ENCODE peak calls at places on chromosome 4, in eight cellular contexts. L, J, O, D, Z, W, Y and X are unnamed samples.

GRCh38 chr4:146545102-146545501 is 23.4 kb upstream of the SLC10A7 start:
- DNase-seq in L (no peak), J (no peak), O (peak; percentile 27), D (no peak), Z (peak; percentile 54), W (no peak), Y (no peak), X (peak; percentile 54)

GRCh38 chr4:122764808-122765189 is 32.3 kb downstream of the BBS12 start:
- DNase-seq in L (no peak), J (no peak), O (no peak), D (no peak), Z (no peak), W (no peak), Y (no peak), X (no peak)

GRCh38 chr4:101102114-101102752 is 245.1 kb downstream of the PPP3CA start:
- DNase-seq in L (peak; percentile 42), J (peak; percentile 55), O (no peak), D (peak; percentile 20), Z (no peak), W (no peak), Y (no peak), X (no peak)

GRCh38 chr4:139234258-139234657 is 45.8 kb downstream of the MGARP start:
- DNase-seq in L (no peak), J (no peak), O (no peak), D (no peak), Z (no peak), W (no peak), Y (no peak), X (no peak)

GRCh38 chr4:147447820-147448219 is 33.1 kb upstream of the EDNRA start:
- DNase-seq in L (no peak), J (no peak), O (no peak), D (no peak), Z (no peak), W (no peak), Y (no peak), X (no peak)

GRCh38 chr4:65391382-65391781 is 278.9 kb downstream of the EPHA5 start:
- DNase-seq in L (no peak), J (no peak), O (no peak), D (no peak), Z (no peak), W (no peak), Y (no peak), X (no peak)

GRCh38 chr4:139934786-139935330 is 219.1 kb downstream of the MAML3 start:
- DNase-seq in L (no peak), J (no peak), O (no peak), D (no peak), Z (no peak), W (no peak), Y (no peak), X (no peak)

GRCh38 chr4:126701756-126702155 is 931.0 kb upstream of the INTU start:
- DNase-seq in L (no peak), J (no peak), O (no peak), D (no peak), Z (no peak), W (no peak), Y (no peak), X (no peak)

GRCh38 chr4:7066493-7066892 is 1.4 kb downstream of the GRPEL1 start:
- DNase-seq in L (no peak), J (no peak), O (no peak), D (peak; percentile 5), Z (no peak), W (peak; percentile 31), Y (no peak), X (no peak)

GRCh38 chr4:1401409-1402020 is 4.7 kb downstream of the NKX1-1 start:
- DNase-seq in L (peak; percentile 15), J (no peak), O (no peak), D (no peak), Z (no peak), W (peak; percentile 40), Y (peak; percentile 17), X (no peak)

GRCh38 chr4:92091335-92091734 is 212.4 kb upstream of the GRID2 start:
- DNase-seq in L (no peak), J (no peak), O (peak; percentile 5), D (no peak), Z (peak; percentile 55), W (no peak), Y (no peak), X (peak; percentile 35)

GRCh38 chr4:17286737-17287460 is 225.0 kb downstream of the QDPR start:
- DNase-seq in L (no peak), J (no peak), O (no peak), D (no peak), Z (no peak), W (no peak), Y (no peak), X (no peak)

GRCh38 chr4:122747883-122748282 is 15.4 kb downstream of the BBS12 start:
- DNase-seq in L (no peak), J (no peak), O (no peak), D (no peak), Z (no peak), W (no peak), Y (no peak), X (no peak)

GRCh38 chr4:186189656-186190055 is 1.7 kb upstream of the CYP4V2 start:
- DNase-seq in L (no peak), J (no peak), O (peak; percentile 13), D (no peak), Z (no peak), W (no peak), Y (no peak), X (no peak)
- H3K4me1 ChIP-seq in L (peaks cover 12% of the 10 kb centered on the region), J (peaks cover 9% of the 10 kb centered on the region), O (peaks cover 27% of the 10 kb centered on the region), D (peaks cover 26% of the 10 kb centered on the region), Z (peaks cover 14% of the 10 kb centered on the region), W (peaks cover 17% of the 10 kb centered on the region), Y (peaks cover 13% of the 10 kb centered on the region), X (peaks cover 2% of the 10 kb centered on the region)

GRCh38 chr4:158172558-158173258 is at the start of gene GASK1B:
- DNase-seq in L (no peak), J (peak; percentile 50), O (peak; percentile 29), D (peak; percentile 50), Z (peak; percentile 59), W (no peak), Y (no peak), X (peak; percentile 11)
- H3K4me3 ChIP-seq in L (peak within 1 kb of the TSS; percentile 53), J (peak within 1 kb of the TSS; percentile 57), O (no peak within 1 kb of the TSS), D (no peak within 1 kb of the TSS), Z (peak within 1 kb of the TSS; percentile 28), W (peak within 1 kb of the TSS; percentile 52), Y (peak within 1 kb of the TSS; percentile 13), X (no peak within 1 kb of the TSS)

GRCh38 chr4:153160856-153161598 is 43.2 kb upstream of the TRIM2 start:
- DNase-seq in L (no peak), J (no peak), O (no peak), D (no peak), Z (no peak), W (no peak), Y (no peak), X (no peak)
- H3K4me1 ChIP-seq in L (no peaks in the 10 kb centered on the region), J (no peaks in the 10 kb centered on the region), O (peaks cover 14% of the 10 kb centered on the region), D (no peaks in the 10 kb centered on the region), Z (no peaks in the 10 kb centered on the region), W (no peaks in the 10 kb centered on the region), Y (peaks cover 23% of the 10 kb centered on the region), X (peaks cover 2% of the 10 kb centered on the region)

GRCh38 chr4:158171456-158171790 is 1.4 kb downstream of the GASK1B start:
- DNase-seq in L (no peak), J (no peak), O (no peak), D (no peak), Z (no peak), W (no peak), Y (no peak), X (no peak)

GRCh38 chr4:158169516-158169915 is 3.3 kb downstream of the GASK1B start:
- DNase-seq in L (no peak), J (no peak), O (no peak), D (no peak), Z (no peak), W (no peak), Y (no peak), X (no peak)

GRCh38 chr4:158170691-158171455 is 2.0 kb downstream of the GASK1B start:
- DNase-seq in L (no peak), J (peak; percentile 49), O (no peak), D (peak; percentile 45), Z (no peak), W (peak; percentile 78), Y (no peak), X (peak; percentile 20)

GRCh38 chr4:158168606-158169005 is 4.2 kb downstream of the GASK1B start:
- DNase-seq in L (no peak), J (no peak), O (no peak), D (no peak), Z (no peak), W (no peak), Y (no peak), X (no peak)

DNA sequence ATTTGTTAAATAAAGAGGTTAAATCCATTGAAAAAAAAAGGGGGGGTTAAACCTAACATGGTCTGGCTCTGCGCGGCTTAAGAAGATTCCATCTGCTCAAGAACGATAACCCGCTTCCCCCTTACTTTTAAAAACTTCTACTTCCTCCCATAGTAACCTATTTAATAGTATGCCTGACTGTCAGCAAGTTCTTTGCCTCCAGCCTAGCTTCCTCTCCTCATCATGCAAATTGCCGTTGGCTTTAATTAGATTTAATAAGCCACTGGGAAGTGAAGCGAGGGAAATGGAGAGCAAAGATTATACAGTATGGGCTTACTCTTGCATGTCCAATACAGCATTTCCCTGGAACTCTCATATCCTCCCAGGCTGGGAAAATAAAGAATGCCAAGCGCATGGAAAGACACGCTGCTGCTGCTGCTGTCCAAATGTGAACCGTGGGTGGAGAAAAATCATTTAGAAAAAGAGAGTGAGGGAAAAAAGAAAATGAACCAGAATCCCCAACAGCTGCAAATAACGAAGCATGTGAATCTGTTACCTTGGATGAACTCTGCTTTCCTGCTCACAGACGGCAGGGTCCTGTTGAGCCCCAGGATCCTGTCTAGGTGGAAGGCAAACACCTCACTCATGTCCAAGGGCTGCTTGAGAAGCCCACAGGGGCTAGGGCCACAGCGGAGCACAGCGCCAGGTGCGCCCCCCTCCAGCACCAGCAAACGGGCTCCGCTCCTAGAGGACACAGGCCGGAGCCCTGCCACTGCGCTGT is 2.7 kb downstream of the GASK1B start:
- DNase-seq in L (no peak), J (no peak), O (no peak), D (no peak), Z (no peak), W (no peak), Y (no peak), X (no peak)
- H3K4me3 ChIP-seq in L (peak overlapping the region; percentile 53), J (peak overlapping the region; percentile 57), O (no peak overlapping the region), D (no peak overlapping the region), Z (no peak overlapping the region), W (peak overlapping the region; percentile 52), Y (no peak overlapping the region), X (no peak overlapping the region)

GRCh38 chr4:102610476-102610875 is 109.3 kb downstream of the NFKB1 start:
- DNase-seq in L (no peak), J (no peak), O (no peak), D (peak; percentile 27), Z (no peak), W (no peak), Y (no peak), X (no peak)
- H3K4me1 ChIP-seq in L (no peaks in the 10 kb centered on the region), J (no peaks in the 10 kb centered on the region), O (no peaks in the 10 kb centered on the region), D (peaks cover 5% of the 10 kb centered on the region), Z (peaks cover 44% of the 10 kb centered on the region), W (peaks cover 15% of the 10 kb centered on the region), Y (peaks cover 22% of the 10 kb centered on the region), X (peaks cover 3% of the 10 kb centered on the region)